ENCODE peak calls at places on chromosomes 6 and 20, in eight cellular contexts. One of them, this sample, is unnamed.

GRCh38 chr6:15513131-15513771 is 149.6 kb downstream of the DTNBP1 start:
- DNase-seq in spleen: peak
- DNase-seq in activated CD4-positive, alpha-beta T cell treated with anti-CD3 and anti-CD28 coated beads, Interleukin-2, amount 50 U/mL, for 1 hour: no peak
- DNase-seq in RWPE1: no peak
- DNase-seq in NCI-H2171: no peak
- DNase-seq in stimulated activated CD8-positive, alpha-beta memory T cell treated with anti-CD3 and anti-CD28 coated beads, Interleukin-15, amount 100 ng/mL, for 24 hours: no peak
- DNase-seq in activated T-cell treated with anti-CD3 and anti-CD28 coated beads, Interleukin-2, amount 50 U/mL, for 72 hours: no peak
- DNase-seq in NAMALWA: no peak
- DNase-seq in this sample: no peak

GRCh38 chr20:57280221-57280620 is 13.8 kb upstream of the BMP7 start:
- DNase-seq in spleen: no peak
- DNase-seq in activated CD4-positive, alpha-beta T cell treated with anti-CD3 and anti-CD28 coated beads, Interleukin-2, amount 50 U/mL, for 1 hour: no peak
- DNase-seq in RWPE1: no peak
- DNase-seq in NCI-H2171: peak
- DNase-seq in stimulated activated CD8-positive, alpha-beta memory T cell treated with anti-CD3 and anti-CD28 coated beads, Interleukin-15, amount 100 ng/mL, for 24 hours: no peak
- DNase-seq in activated T-cell treated with anti-CD3 and anti-CD28 coated beads, Interleukin-2, amount 50 U/mL, for 72 hours: no peak
- DNase-seq in NAMALWA: peak
- DNase-seq in this sample: no peak

GRCh38 chr20:24952376-24953203 is 3.5 kb downstream of the CST7 start:
- DNase-seq in spleen: peak
- DNase-seq in activated CD4-positive, alpha-beta T cell treated with anti-CD3 and anti-CD28 coated beads, Interleukin-2, amount 50 U/mL, for 1 hour: no peak
- DNase-seq in RWPE1: no peak
- DNase-seq in NCI-H2171: peak
- DNase-seq in stimulated activated CD8-positive, alpha-beta memory T cell treated with anti-CD3 and anti-CD28 coated beads, Interleukin-15, amount 100 ng/mL, for 24 hours: no peak
- DNase-seq in activated T-cell treated with anti-CD3 and anti-CD28 coated beads, Interleukin-2, amount 50 U/mL, for 72 hours: no peak
- DNase-seq in NAMALWA: no peak
- DNase-seq in this sample: no peak

GRCh38 chr6:157520117-157520406 is 139.1 kb downstream of the ZDHHC14 start:
- DNase-seq in spleen: no peak
- DNase-seq in activated CD4-positive, alpha-beta T cell treated with anti-CD3 and anti-CD28 coated beads, Interleukin-2, amount 50 U/mL, for 1 hour: no peak
- DNase-seq in RWPE1: no peak
- DNase-seq in NCI-H2171: no peak
- DNase-seq in stimulated activated CD8-positive, alpha-beta memory T cell treated with anti-CD3 and anti-CD28 coated beads, Interleukin-15, amount 100 ng/mL, for 24 hours: no peak
- DNase-seq in activated T-cell treated with anti-CD3 and anti-CD28 coated beads, Interleukin-2, amount 50 U/mL, for 72 hours: no peak
- DNase-seq in NAMALWA: no peak
- DNase-seq in this sample: no peak

GRCh38 chr20:2521369-2522305 is 12.9 kb upstream of the ZNF343 start:
- DNase-seq in spleen: no peak
- DNase-seq in activated CD4-positive, alpha-beta T cell treated with anti-CD3 and anti-CD28 coated beads, Interleukin-2, amount 50 U/mL, for 1 hour: peak
- DNase-seq in RWPE1: peak
- DNase-seq in NCI-H2171: no peak
- DNase-seq in stimulated activated CD8-positive, alpha-beta memory T cell treated with anti-CD3 and anti-CD28 coated beads, Interleukin-15, amount 100 ng/mL, for 24 hours: peak
- DNase-seq in activated T-cell treated with anti-CD3 and anti-CD28 coated beads, Interleukin-2, amount 50 U/mL, for 72 hours: peak
- DNase-seq in NAMALWA: peak
- DNase-seq in this sample: peak

GRCh38 chr6:83430606-83431544 is at the start of gene ME1:
- DNase-seq in spleen: peak
- DNase-seq in activated CD4-positive, alpha-beta T cell treated with anti-CD3 and anti-CD28 coated beads, Interleukin-2, amount 50 U/mL, for 1 hour: peak
- DNase-seq in RWPE1: peak
- DNase-seq in NCI-H2171: peak
- DNase-seq in stimulated activated CD8-positive, alpha-beta memory T cell treated with anti-CD3 and anti-CD28 coated beads, Interleukin-15, amount 100 ng/mL, for 24 hours: no peak
- DNase-seq in activated T-cell treated with anti-CD3 and anti-CD28 coated beads, Interleukin-2, amount 50 U/mL, for 72 hours: peak
- DNase-seq in NAMALWA: no peak
- DNase-seq in this sample: peak

GRCh38 chr6:159970659-159971063 is 1.8 kb downstream of the IGF2R start:
- DNase-seq in spleen: no peak
- DNase-seq in activated CD4-positive, alpha-beta T cell treated with anti-CD3 and anti-CD28 coated beads, Interleukin-2, amount 50 U/mL, for 1 hour: no peak
- DNase-seq in RWPE1: no peak
- DNase-seq in NCI-H2171: no peak
- DNase-seq in stimulated activated CD8-positive, alpha-beta memory T cell treated with anti-CD3 and anti-CD28 coated beads, Interleukin-15, amount 100 ng/mL, for 24 hours: no peak
- DNase-seq in activated T-cell treated with anti-CD3 and anti-CD28 coated beads, Interleukin-2, amount 50 U/mL, for 72 hours: no peak
- DNase-seq in NAMALWA: no peak
- DNase-seq in this sample: no peak

GRCh38 chr6:162509821-162510220 is 217.7 kb downstream of the PRKN start:
- DNase-seq in spleen: no peak
- DNase-seq in activated CD4-positive, alpha-beta T cell treated with anti-CD3 and anti-CD28 coated beads, Interleukin-2, amount 50 U/mL, for 1 hour: no peak
- DNase-seq in RWPE1: no peak
- DNase-seq in NCI-H2171: no peak
- DNase-seq in stimulated activated CD8-positive, alpha-beta memory T cell treated with anti-CD3 and anti-CD28 coated beads, Interleukin-15, amount 100 ng/mL, for 24 hours: no peak
- DNase-seq in activated T-cell treated with anti-CD3 and anti-CD28 coated beads, Interleukin-2, amount 50 U/mL, for 72 hours: no peak
- DNase-seq in NAMALWA: no peak
- DNase-seq in this sample: no peak

GRCh38 chr6:43426928-43427405 is 374 bp upstream of the ABCC10 start:
- DNase-seq in spleen: no peak
- DNase-seq in activated CD4-positive, alpha-beta T cell treated with anti-CD3 and anti-CD28 coated beads, Interleukin-2, amount 50 U/mL, for 1 hour: no peak
- DNase-seq in RWPE1: no peak
- DNase-seq in NCI-H2171: no peak
- DNase-seq in stimulated activated CD8-positive, alpha-beta memory T cell treated with anti-CD3 and anti-CD28 coated beads, Interleukin-15, amount 100 ng/mL, for 24 hours: no peak
- DNase-seq in activated T-cell treated with anti-CD3 and anti-CD28 coated beads, Interleukin-2, amount 50 U/mL, for 72 hours: no peak
- DNase-seq in NAMALWA: no peak
- DNase-seq in this sample: no peak

GRCh38 chr6:149220882-149221773 is 96.4 kb upstream of the TAB2 start:
- DNase-seq in spleen: no peak
- DNase-seq in activated CD4-positive, alpha-beta T cell treated with anti-CD3 and anti-CD28 coated beads, Interleukin-2, amount 50 U/mL, for 1 hour: no peak
- DNase-seq in RWPE1: no peak
- DNase-seq in NCI-H2171: no peak
- DNase-seq in stimulated activated CD8-positive, alpha-beta memory T cell treated with anti-CD3 and anti-CD28 coated beads, Interleukin-15, amount 100 ng/mL, for 24 hours: no peak
- DNase-seq in activated T-cell treated with anti-CD3 and anti-CD28 coated beads, Interleukin-2, amount 50 U/mL, for 72 hours: no peak
- DNase-seq in NAMALWA: no peak
- DNase-seq in this sample: no peak

GRCh38 chr6:87308970-87309369 is 13.4 kb upstream of the SMIM8 start:
- DNase-seq in spleen: no peak
- DNase-seq in activated CD4-positive, alpha-beta T cell treated with anti-CD3 and anti-CD28 coated beads, Interleukin-2, amount 50 U/mL, for 1 hour: no peak
- DNase-seq in RWPE1: no peak
- DNase-seq in NCI-H2171: no peak
- DNase-seq in stimulated activated CD8-positive, alpha-beta memory T cell treated with anti-CD3 and anti-CD28 coated beads, Interleukin-15, amount 100 ng/mL, for 24 hours: no peak
- DNase-seq in activated T-cell treated with anti-CD3 and anti-CD28 coated beads, Interleukin-2, amount 50 U/mL, for 72 hours: no peak
- DNase-seq in NAMALWA: no peak
- DNase-seq in this sample: peak

GRCh38 chr6:72524011-72524645 is 97.7 kb upstream of the KCNQ5 start:
- DNase-seq in spleen: no peak
- DNase-seq in activated CD4-positive, alpha-beta T cell treated with anti-CD3 and anti-CD28 coated beads, Interleukin-2, amount 50 U/mL, for 1 hour: no peak
- DNase-seq in RWPE1: peak
- DNase-seq in NCI-H2171: peak
- DNase-seq in stimulated activated CD8-positive, alpha-beta memory T cell treated with anti-CD3 and anti-CD28 coated beads, Interleukin-15, amount 100 ng/mL, for 24 hours: no peak
- DNase-seq in activated T-cell treated with anti-CD3 and anti-CD28 coated beads, Interleukin-2, amount 50 U/mL, for 72 hours: no peak
- DNase-seq in NAMALWA: no peak
- DNase-seq in this sample: peak

GRCh38 chr6:81171991-81172740 is 580.3 kb downstream of the TENT5A start:
- DNase-seq in spleen: no peak
- DNase-seq in activated CD4-positive, alpha-beta T cell treated with anti-CD3 and anti-CD28 coated beads, Interleukin-2, amount 50 U/mL, for 1 hour: no peak
- DNase-seq in RWPE1: no peak
- DNase-seq in NCI-H2171: no peak
- DNase-seq in stimulated activated CD8-positive, alpha-beta memory T cell treated with anti-CD3 and anti-CD28 coated beads, Interleukin-15, amount 100 ng/mL, for 24 hours: no peak
- DNase-seq in activated T-cell treated with anti-CD3 and anti-CD28 coated beads, Interleukin-2, amount 50 U/mL, for 72 hours: no peak
- DNase-seq in NAMALWA: no peak
- DNase-seq in this sample: no peak

GRCh38 chr20:46145646-46146045 is 27.5 kb downstream of the CD40 start:
- DNase-seq in spleen: no peak
- DNase-seq in activated CD4-positive, alpha-beta T cell treated with anti-CD3 and anti-CD28 coated beads, Interleukin-2, amount 50 U/mL, for 1 hour: no peak
- DNase-seq in RWPE1: no peak
- DNase-seq in NCI-H2171: peak
- DNase-seq in stimulated activated CD8-positive, alpha-beta memory T cell treated with anti-CD3 and anti-CD28 coated beads, Interleukin-15, amount 100 ng/mL, for 24 hours: no peak
- DNase-seq in activated T-cell treated with anti-CD3 and anti-CD28 coated beads, Interleukin-2, amount 50 U/mL, for 72 hours: no peak
- DNase-seq in NAMALWA: no peak
- DNase-seq in this sample: no peak

GRCh38 chr6:154292066-154292465 is 64.5 kb downstream of the IPCEF1 start:
- DNase-seq in spleen: no peak
- DNase-seq in activated CD4-positive, alpha-beta T cell treated with anti-CD3 and anti-CD28 coated beads, Interleukin-2, amount 50 U/mL, for 1 hour: no peak
- DNase-seq in RWPE1: no peak
- DNase-seq in NCI-H2171: no peak
- DNase-seq in stimulated activated CD8-positive, alpha-beta memory T cell treated with anti-CD3 and anti-CD28 coated beads, Interleukin-15, amount 100 ng/mL, for 24 hours: no peak
- DNase-seq in activated T-cell treated with anti-CD3 and anti-CD28 coated beads, Interleukin-2, amount 50 U/mL, for 72 hours: no peak
- DNase-seq in NAMALWA: no peak
- DNase-seq in this sample: no peak

GRCh38 chr6:37259191-37259590 is 1.2 kb upstream of the TMEM217 start:
- DNase-seq in spleen: no peak
- DNase-seq in activated CD4-positive, alpha-beta T cell treated with anti-CD3 and anti-CD28 coated beads, Interleukin-2, amount 50 U/mL, for 1 hour: no peak
- DNase-seq in RWPE1: no peak
- DNase-seq in NCI-H2171: no peak
- DNase-seq in stimulated activated CD8-positive, alpha-beta memory T cell treated with anti-CD3 and anti-CD28 coated beads, Interleukin-15, amount 100 ng/mL, for 24 hours: no peak
- DNase-seq in activated T-cell treated with anti-CD3 and anti-CD28 coated beads, Interleukin-2, amount 50 U/mL, for 72 hours: no peak
- DNase-seq in NAMALWA: peak
- DNase-seq in this sample: no peak

GRCh38 chr6:109083657-109084056 is 11.0 kb downstream of the SESN1 start:
- DNase-seq in spleen: no peak
- DNase-seq in activated CD4-positive, alpha-beta T cell treated with anti-CD3 and anti-CD28 coated beads, Interleukin-2, amount 50 U/mL, for 1 hour: no peak
- DNase-seq in RWPE1: no peak
- DNase-seq in NCI-H2171: no peak
- DNase-seq in stimulated activated CD8-positive, alpha-beta memory T cell treated with anti-CD3 and anti-CD28 coated beads, Interleukin-15, amount 100 ng/mL, for 24 hours: no peak
- DNase-seq in activated T-cell treated with anti-CD3 and anti-CD28 coated beads, Interleukin-2, amount 50 U/mL, for 72 hours: no peak
- DNase-seq in NAMALWA: peak
- DNase-seq in this sample: no peak

GRCh38 chr6:117506180-117506835 is 23.8 kb downstream of the DCBLD1 start:
- DNase-seq in spleen: no peak
- DNase-seq in activated CD4-positive, alpha-beta T cell treated with anti-CD3 and anti-CD28 coated beads, Interleukin-2, amount 50 U/mL, for 1 hour: no peak
- DNase-seq in RWPE1: no peak
- DNase-seq in NCI-H2171: no peak
- DNase-seq in stimulated activated CD8-positive, alpha-beta memory T cell treated with anti-CD3 and anti-CD28 coated beads, Interleukin-15, amount 100 ng/mL, for 24 hours: no peak
- DNase-seq in activated T-cell treated with anti-CD3 and anti-CD28 coated beads, Interleukin-2, amount 50 U/mL, for 72 hours: no peak
- DNase-seq in NAMALWA: no peak
- DNase-seq in this sample: peak

GRCh38 chr6:138430361-138431145 is 26.5 kb downstream of the HEBP2 start:
- DNase-seq in spleen: no peak
- DNase-seq in activated CD4-positive, alpha-beta T cell treated with anti-CD3 and anti-CD28 coated beads, Interleukin-2, amount 50 U/mL, for 1 hour: no peak
- DNase-seq in RWPE1: no peak
- DNase-seq in NCI-H2171: peak
- DNase-seq in stimulated activated CD8-positive, alpha-beta memory T cell treated with anti-CD3 and anti-CD28 coated beads, Interleukin-15, amount 100 ng/mL, for 24 hours: no peak
- DNase-seq in activated T-cell treated with anti-CD3 and anti-CD28 coated beads, Interleukin-2, amount 50 U/mL, for 72 hours: no peak
- DNase-seq in NAMALWA: no peak
- DNase-seq in this sample: no peak

GRCh38 chr20:4109587-4109986 is 94.2 kb upstream of the RNF24 start:
- DNase-seq in spleen: no peak
- DNase-seq in activated CD4-positive, alpha-beta T cell treated with anti-CD3 and anti-CD28 coated beads, Interleukin-2, amount 50 U/mL, for 1 hour: no peak
- DNase-seq in RWPE1: no peak
- DNase-seq in NCI-H2171: no peak
- DNase-seq in stimulated activated CD8-positive, alpha-beta memory T cell treated with anti-CD3 and anti-CD28 coated beads, Interleukin-15, amount 100 ng/mL, for 24 hours: no peak
- DNase-seq in activated T-cell treated with anti-CD3 and anti-CD28 coated beads, Interleukin-2, amount 50 U/mL, for 72 hours: no peak
- DNase-seq in NAMALWA: no peak
- DNase-seq in this sample: peak

GRCh38 chr6:72534236-72534635 is 87.6 kb upstream of the KCNQ5 start:
- DNase-seq in spleen: no peak
- DNase-seq in activated CD4-positive, alpha-beta T cell treated with anti-CD3 and anti-CD28 coated beads, Interleukin-2, amount 50 U/mL, for 1 hour: no peak
- DNase-seq in RWPE1: no peak
- DNase-seq in NCI-H2171: no peak
- DNase-seq in stimulated activated CD8-positive, alpha-beta memory T cell treated with anti-CD3 and anti-CD28 coated beads, Interleukin-15, amount 100 ng/mL, for 24 hours: no peak
- DNase-seq in activated T-cell treated with anti-CD3 and anti-CD28 coated beads, Interleukin-2, amount 50 U/mL, for 72 hours: no peak
- DNase-seq in NAMALWA: no peak
- DNase-seq in this sample: no peak

GRCh38 chr6:89254569-89254968 is 37.4 kb upstream of the GABRR1 start:
- DNase-seq in spleen: no peak
- DNase-seq in activated CD4-positive, alpha-beta T cell treated with anti-CD3 and anti-CD28 coated beads, Interleukin-2, amount 50 U/mL, for 1 hour: no peak
- DNase-seq in RWPE1: no peak
- DNase-seq in NCI-H2171: no peak
- DNase-seq in stimulated activated CD8-positive, alpha-beta memory T cell treated with anti-CD3 and anti-CD28 coated beads, Interleukin-15, amount 100 ng/mL, for 24 hours: no peak
- DNase-seq in activated T-cell treated with anti-CD3 and anti-CD28 coated beads, Interleukin-2, amount 50 U/mL, for 72 hours: no peak
- DNase-seq in NAMALWA: no peak
- DNase-seq in this sample: no peak

GRCh38 chr6:123953920-123954319 is 150.3 kb downstream of the NKAIN2 start:
- DNase-seq in spleen: no peak
- DNase-seq in activated CD4-positive, alpha-beta T cell treated with anti-CD3 and anti-CD28 coated beads, Interleukin-2, amount 50 U/mL, for 1 hour: no peak
- DNase-seq in RWPE1: peak
- DNase-seq in NCI-H2171: no peak
- DNase-seq in stimulated activated CD8-positive, alpha-beta memory T cell treated with anti-CD3 and anti-CD28 coated beads, Interleukin-15, amount 100 ng/mL, for 24 hours: no peak
- DNase-seq in activated T-cell treated with anti-CD3 and anti-CD28 coated beads, Interleukin-2, amount 50 U/mL, for 72 hours: no peak
- DNase-seq in NAMALWA: no peak
- DNase-seq in this sample: no peak

GRCh38 chr6:16157909-16158308 is 29.0 kb downstream of the MYLIP start:
- DNase-seq in spleen: no peak
- DNase-seq in activated CD4-positive, alpha-beta T cell treated with anti-CD3 and anti-CD28 coated beads, Interleukin-2, amount 50 U/mL, for 1 hour: no peak
- DNase-seq in RWPE1: no peak
- DNase-seq in NCI-H2171: peak
- DNase-seq in stimulated activated CD8-positive, alpha-beta memory T cell treated with anti-CD3 and anti-CD28 coated beads, Interleukin-15, amount 100 ng/mL, for 24 hours: no peak
- DNase-seq in activated T-cell treated with anti-CD3 and anti-CD28 coated beads, Interleukin-2, amount 50 U/mL, for 72 hours: no peak
- DNase-seq in NAMALWA: no peak
- DNase-seq in this sample: no peak

This sample was measured in SW480.